ENCODE peak calls at places on chromosomes 5 and 9, in ten cellular contexts. Z is fibroblast of lung, H is OCI-LY7, U is spleen, M is mucosa of descending colon, Y is ovary, J is neural progenitor cell, R is H1, Q is colonic mucosa, F is GM23338. D is an unnamed sample. For H3K36me3, the result is how much of the 10 kb centered on the place peaks cover.

GRCh38 chr9:135500071-135500524 is 384 bp upstream of the MRPS2 start:
- DNase-seq in Z (no peak), H (peak), U (no peak), M (no peak), Y (no peak), J (no peak), R (no peak), Q (no peak), F (no peak), D (no peak)

GRCh38 chr5:179906795-179907569 is 715 bp downstream of the TBC1D9B start:
- DNase-seq in Z (peak), H (peak), U (peak), M (peak), Y (peak), J (peak), R (no peak), Q (peak), F (peak), D (no peak)

GRCh38 chr5:80193421-80193820 is 62.4 kb downstream of the SERINC5 start:
- DNase-seq in Z (no peak), H (no peak), U (no peak), M (no peak), Y (no peak), J (peak), R (no peak), Q (no peak), F (no peak), D (no peak)

GRCh38 chr5:51944500-51945125 is 561.4 kb downstream of the ISL1 start:
- DNase-seq in Z (no peak), H (no peak), U (no peak), M (no peak), Y (no peak), J (no peak), R (no peak), Q (no peak), F (no peak), D (no peak)

GRCh38 chr9:123359546-123359945 is 3.5 kb downstream of the CRB2 start:
- DNase-seq in Z (no peak), H (no peak), U (no peak), M (no peak), Y (no peak), J (no peak), R (no peak), Q (peak), F (no peak), D (no peak)

GRCh38 chr9:114196117-114196516 is 40.8 kb downstream of the COL27A1 start:
- DNase-seq in Z (no peak), H (no peak), U (no peak), M (no peak), Y (no peak), J (no peak), R (no peak), Q (no peak), F (no peak), D (no peak)

GRCh38 chr5:90056911-90057705 is 352.4 kb downstream of the CETN3 start:
- DNase-seq in Z (peak), H (no peak), U (no peak), M (no peak), Y (no peak), J (peak), R (peak), Q (no peak), F (peak), D (no peak)

GRCh38 chr5:59732806-59733205 is 160.7 kb downstream of the PDE4D start:
- DNase-seq in Z (no peak), H (no peak), U (no peak), M (no peak), Y (no peak), J (no peak), R (no peak), Q (no peak), F (no peak), D (no peak)

GRCh38 chr9:134551657-134552348 is 89.8 kb upstream of the COL5A1 start:
- DNase-seq in Z (peak), H (no peak), U (peak), M (no peak), Y (no peak), J (no peak), R (no peak), Q (no peak), F (no peak), D (peak)

GRCh38 chr5:102481044-102481715 is 17.6 kb downstream of the SLCO6A1 start:
- DNase-seq in Z (peak), H (no peak), U (no peak), M (no peak), Y (no peak), J (no peak), R (no peak), Q (no peak), F (no peak), D (peak)

GRCh38 chr5:36552626-36553393 is 53.6 kb upstream of the SLC1A3 start:
- DNase-seq in Z (peak), H (no peak), U (no peak), M (no peak), Y (no peak), J (no peak), R (no peak), Q (no peak), F (peak), D (peak)

GRCh38 chr9:69085523-69086283 is 50.2 kb downstream of the FXN start:
- DNase-seq in Z (peak), H (no peak), U (no peak), M (no peak), Y (no peak), J (no peak), R (no peak), Q (no peak), F (peak), D (no peak)

GRCh38 chr5:123450641-123451421 is 27.6 kb upstream of the CEP120 start:
- DNase-seq in Z (no peak), H (no peak), U (no peak), M (peak), Y (no peak), J (no peak), R (no peak), Q (no peak), F (no peak), D (no peak)

GRCh38 chr9:84002344-84002743 is 21.7 kb downstream of the RMI1 start:
- DNase-seq in Z (peak), H (no peak), U (no peak), M (no peak), Y (no peak), J (no peak), R (no peak), Q (no peak), F (no peak), D (no peak)

GRCh38 chr9:70510157-70510770 is 95.8 kb upstream of the KLF9 start:
- DNase-seq in Z (peak), H (peak), U (peak), M (peak), Y (peak), J (peak), R (peak), Q (peak), F (peak), D (no peak)

GRCh38 chr5:61318374-61318773 is 13.7 kb upstream of the ZSWIM6 start:
- DNase-seq in Z (no peak), H (no peak), U (no peak), M (no peak), Y (no peak), J (no peak), R (no peak), Q (no peak), F (no peak), D (no peak)

GRCh38 chr5:168413062-168413461 is 73.2 kb upstream of the RARS1 start:
- DNase-seq in Z (no peak), H (no peak), U (peak), M (peak), Y (no peak), J (no peak), R (no peak), Q (no peak), F (no peak), D (no peak)

GRCh38 chr5:107869459-107870115 is 198.8 kb upstream of the EFNA5 start:
- DNase-seq in Z (peak), H (no peak), U (no peak), M (no peak), Y (no peak), J (no peak), R (no peak), Q (no peak), F (no peak), D (peak)

GRCh38 chr9:133405508-133406009 is 12.3 kb downstream of the REXO4 start:
- DNase-seq in Z (peak), H (no peak), U (no peak), M (no peak), Y (no peak), J (no peak), R (no peak), Q (no peak), F (no peak), D (no peak)

GRCh38 chr9:128027166-128027539 is 40.0 kb downstream of the NAIF1 start:
- DNase-seq in Z (no peak), H (peak), U (no peak), M (no peak), Y (no peak), J (no peak), R (no peak), Q (no peak), F (no peak), D (no peak)

GRCh38 chr5:41748631-41749030 is 121.6 kb downstream of the OXCT1 start:
- DNase-seq in Z (peak), H (no peak), U (no peak), M (no peak), Y (no peak), J (peak), R (no peak), Q (no peak), F (no peak), D (peak)

GRCh38 chr5:111013011-111013410 is 58.5 kb upstream of the TSLP start:
- DNase-seq in Z (peak), H (no peak), U (no peak), M (no peak), Y (no peak), J (no peak), R (no peak), Q (no peak), F (no peak), D (no peak)

GRCh38 chr5:53479656-53480473 is 564 bp upstream of the FST start:
- DNase-seq in Z (peak), H (no peak), U (peak), M (peak), Y (peak), J (peak), R (no peak), Q (peak), F (peak), D (no peak)

GRCh38 chr5:140160432-140160831 is 14.6 kb upstream of the CYSTM1 start:
- DNase-seq in Z (no peak), H (no peak), U (no peak), M (no peak), Y (no peak), J (no peak), R (no peak), Q (no peak), F (no peak), D (no peak)

GRCh38 chr9:134592018-134592818 is 49.4 kb upstream of the COL5A1 start:
- DNase-seq in Z (peak), H (no peak), U (no peak), M (no peak), Y (peak), J (no peak), R (no peak), Q (no peak), F (no peak), D (no peak)

GRCh38 chr5:14101922-14102321 is 41.2 kb upstream of the TRIO start:
- DNase-seq in Z (peak), H (no peak), U (no peak), M (no peak), Y (no peak), J (peak), R (no peak), Q (no peak), F (peak), D (no peak)

GRCh38 chr9:79562749-79563386 is 8.9 kb upstream of the TLE4 start:
- DNase-seq in Z (no peak), H (no peak), U (no peak), M (no peak), Y (no peak), J (no peak), R (no peak), Q (no peak), F (no peak), D (no peak)

GRCh38 chr5:132965120-132965519 is 1.7 kb upstream of the AFF4 start:
- DNase-seq in Z (no peak), H (no peak), U (no peak), M (no peak), Y (no peak), J (no peak), R (no peak), Q (no peak), F (no peak), D (no peak)

GRCh38 chr9:98374385-98375051 is 119.1 kb upstream of the TBC1D2 start:
- DNase-seq in Z (peak), H (no peak), U (no peak), M (peak), Y (no peak), J (no peak), R (no peak), Q (peak), F (peak), D (peak)

GRCh38 chr5:317086-317811 is 4.3 kb upstream of the AHRR start:
- DNase-seq in Z (peak), H (peak), U (no peak), M (peak), Y (no peak), J (peak), R (peak), Q (peak), F (peak), D (no peak)

GRCh38 chr9:5899292-5899691 is 8.6 kb downstream of the MLANA start:
- DNase-seq in Z (no peak), H (peak), U (no peak), M (no peak), Y (no peak), J (no peak), R (no peak), Q (no peak), F (peak), D (no peak)

GRCh38 chr5:62167651-62168050 is 138.4 kb upstream of the KIF2A start:
- DNase-seq in Z (no peak), H (no peak), U (no peak), M (no peak), Y (no peak), J (no peak), R (no peak), Q (no peak), F (no peak), D (no peak)

GRCh38 chr9:134152488-134152887 is 11.9 kb downstream of the RNU6ATAC start:
- DNase-seq in Z (no peak), H (no peak), U (no peak), M (no peak), Y (no peak), J (no peak), R (no peak), Q (no peak), F (no peak), D (no peak)

GRCh38 chr5:68924490-68925145 is 169.2 kb upstream of the SLC30A5 start:
- DNase-seq in Z (peak), H (no peak), U (no peak), M (no peak), Y (peak), J (no peak), R (no peak), Q (no peak), F (no peak), D (peak)

GRCh38 chr5:116242363-116242762 is 157.5 kb downstream of the COMMD10 start:
- DNase-seq in Z (peak), H (no peak), U (no peak), M (no peak), Y (no peak), J (no peak), R (no peak), Q (no peak), F (no peak), D (no peak)

GRCh38 chr5:116234681-116235080 is 149.9 kb downstream of the COMMD10 start:
- DNase-seq in Z (no peak), H (no peak), U (no peak), M (no peak), Y (no peak), J (no peak), R (no peak), Q (no peak), F (no peak), D (no peak)

DNA sequence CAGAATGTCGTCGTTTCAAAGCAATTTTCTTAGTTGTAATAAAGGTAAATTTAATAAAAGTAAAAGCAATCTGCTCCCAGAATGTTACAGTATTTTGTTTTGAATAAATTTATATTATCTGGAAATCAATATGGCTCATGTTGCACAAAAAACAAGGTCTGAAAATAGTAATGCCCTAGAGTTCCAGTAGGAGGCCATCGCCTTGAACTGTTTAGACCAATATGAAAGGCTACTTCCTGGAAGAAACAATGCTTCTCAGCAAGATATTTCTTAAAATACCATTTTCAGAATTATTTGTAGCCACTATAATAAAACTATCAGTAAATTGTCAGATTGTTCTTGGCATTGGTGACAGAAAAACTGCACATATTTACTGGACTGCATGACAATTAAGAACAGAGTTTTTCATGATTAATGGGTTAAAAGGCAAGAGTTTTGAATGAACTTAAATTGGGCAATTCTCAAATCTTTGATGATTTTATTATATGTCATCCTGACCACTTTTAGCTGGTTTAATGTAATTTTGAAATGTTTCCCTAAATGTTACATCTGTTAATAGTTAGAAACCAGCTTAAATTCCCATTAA is 153.2 kb downstream of the COMMD10 start:
- DNase-seq in Z (no peak), H (no peak), U (no peak), M (no peak), Y (no peak), J (peak), R (no peak), Q (no peak), F (peak), D (no peak)
- TF ChIP-seq CTCF in Z (peak), H (peak), U (no peak), M (no peak), Y (no peak), J (peak), R (peak), Q (no peak), F (peak), D (no peak)

GRCh38 chr5:71836547-71837112 is 117.6 kb downstream of the CARTPT start:
- DNase-seq in Z (peak), H (no peak), U (no peak), M (no peak), Y (no peak), J (no peak), R (no peak), Q (no peak), F (no peak), D (no peak)
- H3K4me3 ChIP-seq in Z (no peak), H (no peak), U (no peak), M (no peak), Y (no peak), J (no peak), R (no peak), Q (no peak), F (no peak), D (no peak)

GRCh38 chr5:55384072-55384471 is 76.3 kb downstream of the MTREX start:
- DNase-seq in Z (no peak), H (no peak), U (no peak), M (no peak), Y (no peak), J (no peak), R (no peak), Q (no peak), F (no peak), D (no peak)

GRCh38 chr5:55383254-55383653 is 75.5 kb downstream of the MTREX start:
- DNase-seq in Z (no peak), H (no peak), U (no peak), M (no peak), Y (no peak), J (no peak), R (no peak), Q (no peak), F (no peak), D (no peak)

GRCh38 chr5:55391707-55392106 is 83.9 kb downstream of the MTREX start:
- DNase-seq in Z (no peak), H (no peak), U (no peak), M (no peak), Y (no peak), J (no peak), R (no peak), Q (no peak), F (no peak), D (no peak)

GRCh38 chr5:55385227-55385626 is 77.4 kb downstream of the MTREX start:
- DNase-seq in Z (no peak), H (no peak), U (no peak), M (no peak), Y (no peak), J (no peak), R (no peak), Q (no peak), F (no peak), D (no peak)

GRCh38 chr5:55387865-55388264 is 80.1 kb downstream of the MTREX start:
- DNase-seq in Z (no peak), H (no peak), U (no peak), M (no peak), Y (no peak), J (no peak), R (no peak), Q (no peak), F (no peak), D (no peak)
- H3K36me3 ChIP-seq in Z (under half), H (half or more), U (under half), M (under half), Y (under half), J (under half), R (under half), Q (under half), F (under half), D (under half)

DNA sequence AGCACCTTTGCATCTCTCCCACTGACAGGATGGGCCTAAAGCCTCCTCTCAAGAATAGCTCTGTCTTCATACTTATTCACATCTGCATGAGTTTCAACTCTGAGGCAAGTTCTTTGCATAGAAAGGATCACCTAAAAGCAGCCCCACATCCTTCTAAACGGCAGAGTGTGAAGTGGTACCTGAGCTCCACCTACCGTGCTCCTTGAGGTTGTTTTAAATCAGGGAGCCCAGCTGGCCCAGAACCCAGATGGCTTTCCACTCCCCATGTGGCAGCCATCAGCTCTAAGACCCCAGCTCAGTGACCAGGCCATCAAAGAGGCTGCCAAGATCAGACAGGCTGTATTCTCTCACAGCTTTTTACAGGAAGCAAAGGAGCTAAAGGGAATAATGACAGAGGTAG is 299.3 kb downstream of the RASEF start:
- DNase-seq in Z (no peak), H (peak), U (no peak), M (no peak), Y (no peak), J (peak), R (no peak), Q (no peak), F (peak), D (no peak)
- TF ChIP-seq CTCF in Z (no peak), H (peak), U (no peak), M (no peak), Y (no peak), J (peak), R (peak), Q (no peak), F (peak), D (peak)

GRCh38 chr9:90803860-90804593 is 2.4 kb downstream of the SYK start:
- DNase-seq in Z (no peak), H (peak), U (no peak), M (no peak), Y (no peak), J (no peak), R (no peak), Q (no peak), F (no peak), D (no peak)

GRCh38 chr9:90802534-90802933 is 915 bp downstream of the SYK start:
- DNase-seq in Z (no peak), H (peak), U (no peak), M (no peak), Y (no peak), J (no peak), R (no peak), Q (no peak), F (no peak), D (no peak)

GRCh38 chr9:90808226-90808797 is 6.7 kb downstream of the SYK start:
- DNase-seq in Z (no peak), H (no peak), U (no peak), M (no peak), Y (no peak), J (no peak), R (no peak), Q (no peak), F (no peak), D (no peak)

GRCh38 chr9:90807006-90807405 is 5.4 kb downstream of the SYK start:
- DNase-seq in Z (no peak), H (peak), U (no peak), M (no peak), Y (no peak), J (no peak), R (no peak), Q (no peak), F (no peak), D (no peak)

GRCh38 chr9:90805006-90805993 is 3.7 kb downstream of the SYK start:
- DNase-seq in Z (no peak), H (peak), U (no peak), M (no peak), Y (no peak), J (no peak), R (no peak), Q (no peak), F (no peak), D (no peak)
- H3K4me3 ChIP-seq in Z (no peak), H (peak), U (no peak), M (no peak), Y (no peak), J (no peak), R (no peak), Q (no peak), F (no peak), D (no peak)

GRCh38 chr9:131233556-131233955 is 42.8 kb downstream of the FAM78A start:
- DNase-seq in Z (no peak), H (no peak), U (no peak), M (no peak), Y (no peak), J (no peak), R (no peak), Q (no peak), F (no peak), D (no peak)
- H3K36me3 ChIP-seq in Z (under half), H (half or more), U (half or more), M (under half), Y (under half), J (under half), R (under half), Q (under half), F (under half), D (under half)

DNA sequence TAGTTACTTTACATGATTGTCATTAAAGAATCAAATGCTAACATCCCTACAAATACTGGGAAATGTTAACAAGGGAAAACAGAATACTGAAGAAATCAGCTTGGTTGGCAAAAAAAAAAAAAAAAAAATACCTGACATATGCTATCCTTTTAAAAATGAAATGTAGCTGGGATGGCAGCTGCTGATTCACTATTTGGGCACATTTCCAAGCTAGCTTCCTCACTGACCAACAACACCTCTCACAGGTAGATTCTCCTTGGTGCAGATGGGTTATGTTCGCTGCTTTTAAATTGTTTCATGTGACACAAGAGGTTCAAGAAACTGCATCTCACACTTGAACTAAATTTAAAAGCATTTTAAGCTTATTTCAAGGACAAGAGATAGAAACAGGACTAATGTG is 6.1 kb upstream of the PRUNE2 start:
- DNase-seq in Z (no peak), H (no peak), U (no peak), M (no peak), Y (no peak), J (no peak), R (no peak), Q (no peak), F (no peak), D (no peak)
- TF ChIP-seq CTCF in Z (no peak), H (no peak), U (no peak), M (no peak), Y (no peak), J (no peak), R (no peak), Q (no peak), F (no peak), D (no peak)